ENCODE peak calls at places on chromosomes 5 and 9, in eight cellular contexts. E, Q, L, T, A, G, Y and I are unnamed samples.

GRCh38 chr5:108765647-108766046 is 17.9 kb downstream of the FER start:
- DNase-seq in E (no peak), Q (no peak), L (no peak), T (no peak), A (no peak), G (no peak), Y (no peak), I (no peak)

GRCh38 chr5:144198386-144198785 is 27.7 kb downstream of the KCTD16 start:
- DNase-seq in E (no peak), Q (no peak), L (no peak), T (no peak), A (no peak), G (no peak), Y (no peak), I (no peak)

GRCh38 chr9:123997665-123998277 is 13.8 kb upstream of the LHX2 start:
- DNase-seq in E (no peak), Q (no peak), L (no peak), T (no peak), A (peak), G (no peak), Y (no peak), I (no peak)

GRCh38 chr9:13535141-13535540 is 255.6 kb upstream of the MPDZ start:
- DNase-seq in E (no peak), Q (no peak), L (no peak), T (no peak), A (no peak), G (no peak), Y (no peak), I (no peak)

GRCh38 chr5:51810592-51810991 is 427.3 kb downstream of the ISL1 start:
- DNase-seq in E (no peak), Q (no peak), L (no peak), T (no peak), A (no peak), G (no peak), Y (no peak), I (no peak)

GRCh38 chr5:172901012-172901780 is 58.0 kb upstream of the RPL26L1 start:
- DNase-seq in E (no peak), Q (no peak), L (peak), T (no peak), A (no peak), G (no peak), Y (no peak), I (no peak)

GRCh38 chr5:1180841-1181271 is 20.5 kb upstream of the SLC6A19 start:
- DNase-seq in E (no peak), Q (no peak), L (no peak), T (no peak), A (no peak), G (no peak), Y (no peak), I (no peak)

GRCh38 chr5:14810282-14810681 is 61.3 kb downstream of the ANKH start:
- DNase-seq in E (no peak), Q (no peak), L (no peak), T (no peak), A (no peak), G (no peak), Y (no peak), I (no peak)

GRCh38 chr5:77586101-77586500 is 52.4 kb downstream of the OTP start:
- DNase-seq in E (no peak), Q (no peak), L (no peak), T (no peak), A (no peak), G (no peak), Y (no peak), I (no peak)

GRCh38 chr5:172999974-173000373 is 16.4 kb downstream of the ATP6V0E1 start:
- DNase-seq in E (no peak), Q (no peak), L (no peak), T (no peak), A (no peak), G (no peak), Y (no peak), I (no peak)

GRCh38 chr5:149694007-149694406 is 36.1 kb upstream of the PPARGC1B start:
- DNase-seq in E (no peak), Q (no peak), L (no peak), T (no peak), A (no peak), G (no peak), Y (no peak), I (no peak)

GRCh38 chr5:105688227-105688807 is 1982.4 kb downstream of the EFNA5 start:
- DNase-seq in E (no peak), Q (no peak), L (no peak), T (no peak), A (no peak), G (no peak), Y (peak), I (no peak)

GRCh38 chr5:95241155-95241554 is 43.7 kb downstream of the MCTP1 start:
- DNase-seq in E (no peak), Q (no peak), L (no peak), T (no peak), A (no peak), G (no peak), Y (no peak), I (no peak)

GRCh38 chr9:12697719-12698118 is 4.5 kb downstream of the TYRP1 start:
- DNase-seq in E (no peak), Q (no peak), L (no peak), T (no peak), A (no peak), G (no peak), Y (no peak), I (no peak)

GRCh38 chr5:144712090-144712489 is 541.4 kb downstream of the KCTD16 start:
- DNase-seq in E (no peak), Q (no peak), L (no peak), T (no peak), A (no peak), G (no peak), Y (no peak), I (peak)

GRCh38 chr5:61649231-61649630 is 317.2 kb downstream of the ZSWIM6 start:
- DNase-seq in E (no peak), Q (no peak), L (no peak), T (no peak), A (no peak), G (no peak), Y (no peak), I (no peak)

GRCh38 chr5:177142029-177142681 is 8.6 kb downstream of the NSD1 start:
- DNase-seq in E (no peak), Q (no peak), L (no peak), T (no peak), A (no peak), G (no peak), Y (no peak), I (no peak)

GRCh38 chr9:133944746-133945135 is 47.4 kb downstream of the VAV2 start:
- DNase-seq in E (no peak), Q (no peak), L (peak), T (no peak), A (peak), G (no peak), Y (no peak), I (no peak)

GRCh38 chr5:177507165-177507564 is 2.5 kb downstream of the DOK3 start:
- DNase-seq in E (no peak), Q (no peak), L (no peak), T (no peak), A (no peak), G (no peak), Y (no peak), I (no peak)

GRCh38 chr5:956178-956761 is 52.3 kb upstream of the NKD2 start:
- DNase-seq in E (no peak), Q (no peak), L (no peak), T (no peak), A (no peak), G (no peak), Y (no peak), I (no peak)

GRCh38 chr9:112278152-112278551 is 55.3 kb downstream of the PTBP3 start:
- DNase-seq in E (no peak), Q (no peak), L (no peak), T (no peak), A (no peak), G (no peak), Y (no peak), I (no peak)